ENCODE peak calls at places on chromosome 21, in six cellular contexts. D, Y, G, K, M and H are unnamed samples.

GRCh38 chr21:25179116-25179515 is 428.2 kb downstream of the MRPL39 start:
- DNase-seq in M (no peak), D (no peak), K (no peak), G (no peak), Y (peak), H (no peak)

GRCh38 chr21:31475223-31475622 is 131.2 kb upstream of the TIAM1 start:
- DNase-seq in M (no peak), Y (no peak), K (no peak), D (no peak), G (no peak), H (no peak)

GRCh38 chr21:29005696-29006095 is 13.0 kb upstream of the LTN1 start:
- DNase-seq in Y (peak), D (no peak), M (no peak), G (no peak), K (no peak), H (no peak)

GRCh38 chr21:31848339-31848985 is 24.4 kb upstream of the HUNK start:
- DNase-seq in Y (no peak), G (no peak), D (no peak), K (no peak), M (no peak), H (no peak)

GRCh38 chr21:34603002-34603709 is 11.8 kb downstream of the RCAN1 start:
- DNase-seq in D (peak), G (peak), K (peak), M (no peak), Y (peak), H (peak)

GRCh38 chr21:30962013-30962412 is 76.3 kb downstream of the KRTAP19-8 start:
- DNase-seq in G (no peak), Y (no peak), K (no peak), M (no peak), D (no peak), H (no peak)

GRCh38 chr21:28072601-28073000 is 920.1 kb downstream of the LTN1 start:
- DNase-seq in D (no peak), G (no peak), K (no peak), Y (no peak), M (no peak), H (no peak)

GRCh38 chr21:31158789-31159581 is 120.7 kb upstream of the KRTAP19-8 start:
- DNase-seq in M (no peak), K (no peak), Y (peak), G (no peak), D (no peak), H (no peak)

GRCh38 chr21:29232601-29233541 is 65.9 kb upstream of the BACH1 start:
- DNase-seq in Y (peak), M (no peak), K (no peak), G (no peak), D (no peak), H (peak)

GRCh38 chr21:29187939-29188338 is 57.5 kb downstream of the MAP3K7CL start:
- DNase-seq in Y (peak), G (no peak), K (peak), D (no peak), M (no peak), H (peak)

GRCh38 chr21:31364265-31364945 is 20.3 kb upstream of the TIAM1 start:
- DNase-seq in M (no peak), D (no peak), Y (no peak), G (no peak), K (no peak), H (no peak)

DNA sequence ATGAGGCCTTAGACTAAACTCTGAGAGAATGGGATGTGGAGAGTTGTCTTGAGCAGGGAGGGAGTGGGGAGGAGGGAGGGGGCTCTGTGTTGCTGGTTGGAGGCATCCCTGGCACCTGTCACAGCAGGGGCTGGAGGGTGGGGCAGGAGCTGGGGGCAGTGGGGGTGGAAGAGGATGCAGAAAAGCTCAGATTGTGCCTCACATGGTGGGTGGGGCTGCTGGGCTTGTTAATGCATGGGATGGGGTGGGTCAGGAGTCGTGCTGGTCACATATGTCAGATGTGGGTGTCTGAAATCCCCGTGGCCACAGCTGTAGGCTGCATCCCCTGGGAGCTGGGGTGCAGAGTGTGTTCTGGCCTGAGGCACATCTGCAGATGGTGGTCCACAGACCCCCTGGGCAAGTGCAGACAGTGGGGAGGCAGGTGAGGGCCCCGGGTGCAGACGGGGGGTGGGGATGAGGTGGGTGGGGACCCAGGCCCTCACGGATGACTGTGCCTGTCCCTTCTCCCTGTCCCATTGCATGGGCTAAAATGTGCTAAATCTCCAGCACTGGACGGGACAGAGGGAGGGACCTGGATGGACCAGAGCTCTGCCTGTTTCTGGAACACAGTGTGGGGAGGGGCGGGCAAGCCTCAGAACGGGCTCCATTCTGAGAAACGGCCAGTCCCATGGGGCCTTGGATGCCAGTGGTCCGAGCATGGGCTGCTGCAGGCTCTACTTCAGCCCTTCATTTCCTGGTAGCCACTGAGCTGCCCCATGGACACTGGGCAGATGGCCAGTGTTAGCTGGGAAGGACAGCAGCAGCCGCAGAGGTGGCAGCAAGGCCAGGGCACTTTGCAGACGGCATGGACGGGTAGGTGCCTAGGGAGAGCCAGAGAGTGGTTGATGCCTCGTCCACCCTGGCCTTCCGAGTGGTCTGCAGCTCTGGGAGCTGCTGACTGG is 88.1 kb upstream of the COL6A1 start:
- DNase-seq in G (peak), D (no peak), M (no peak), K (no peak), Y (no peak), H (no peak)
- TF ChIP-seq CTCF in G (no peak), D (no peak), M (no peak), K (no peak), Y (no peak), H (no peak)

DNA sequence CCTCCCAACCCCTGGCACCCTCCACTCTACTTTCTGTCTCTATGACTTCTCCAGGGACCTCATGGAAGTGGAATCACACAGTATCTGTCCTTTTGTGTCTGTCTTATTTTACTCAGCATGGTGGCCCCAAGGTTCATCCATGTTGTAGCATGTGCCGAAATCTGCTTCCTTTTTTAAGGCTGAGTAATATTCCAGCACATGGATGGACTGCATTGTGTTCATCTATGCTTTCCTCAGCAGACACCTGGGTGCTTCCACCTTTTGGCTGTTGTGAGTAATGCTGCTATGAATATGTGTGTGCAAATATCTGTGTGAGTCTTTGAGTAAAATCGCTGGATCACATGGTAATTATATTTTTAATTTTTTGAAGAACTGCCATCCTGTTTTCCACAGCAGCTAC is 1.6 kb upstream of the PFKL start:
- DNase-seq in K (no peak), Y (peak), G (no peak), D (no peak), M (no peak), H (no peak)
- TF ChIP-seq CTCF in K (no peak), Y (peak), G (peak), D (no peak), M (no peak), H (no peak)

GRCh38 chr21:17821121-17821520 is 2.0 kb upstream of the C21orf91 start:
- DNase-seq in Y (no peak), G (no peak), D (no peak), M (no peak), K (no peak), H (no peak)

GRCh38 chr21:17823846-17824245 is 4.7 kb upstream of the C21orf91 start:
- DNase-seq in D (no peak), Y (no peak), M (no peak), K (no peak), G (no peak), H (no peak)

GRCh38 chr21:17819878-17820232 is 699 bp upstream of the C21orf91 start:
- DNase-seq in M (no peak), K (no peak), Y (peak), G (no peak), D (no peak), H (no peak)

GRCh38 chr21:17818158-17819113 is 720 bp downstream of the C21orf91 start:
- DNase-seq in K (peak), M (no peak), Y (peak), D (peak), G (peak), H (peak)

DNA sequence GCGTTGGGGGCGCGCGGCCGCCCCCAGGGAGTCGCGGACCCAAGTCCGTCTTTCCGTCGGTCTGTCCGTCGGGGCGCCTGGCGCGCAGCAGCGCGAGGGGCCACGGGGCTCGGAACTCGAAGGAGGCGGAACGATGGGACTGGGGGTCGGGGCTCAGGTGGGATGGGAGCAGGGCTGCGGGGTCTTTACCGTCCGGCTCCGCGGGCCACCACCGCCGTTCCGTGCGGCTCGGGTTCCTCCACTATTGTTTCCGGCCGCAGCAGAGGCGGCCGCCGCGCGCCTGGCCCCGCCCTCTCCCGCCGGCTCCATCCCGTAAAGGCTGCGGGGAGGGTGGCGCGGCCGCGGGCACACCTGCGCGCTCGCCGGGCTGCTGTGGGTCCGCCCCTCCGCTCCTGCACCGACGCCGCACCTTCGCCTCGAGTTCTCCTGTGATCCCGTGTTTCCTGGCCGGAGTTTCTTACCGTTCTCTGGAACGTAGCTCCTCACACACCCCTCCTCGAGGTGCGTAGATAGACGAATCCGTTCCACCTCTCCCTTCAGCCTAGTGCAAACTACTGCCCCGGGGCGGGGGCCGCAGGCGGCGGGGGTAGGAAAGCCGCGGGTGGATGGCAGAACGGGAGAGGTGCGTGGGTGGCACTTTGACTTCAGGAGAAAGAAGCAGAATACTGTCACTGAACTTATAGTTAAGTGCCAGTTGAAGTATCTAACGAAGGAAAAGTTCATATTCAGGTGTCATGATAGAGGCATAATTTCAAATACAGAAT is at the start of gene C21orf91:
- DNase-seq in D (peak), M (peak), Y (peak), G (peak), K (peak), H (peak)
- TF ChIP-seq CTCF in D (no peak), M (no peak), Y (no peak), G (no peak), K (no peak), H (no peak)

GRCh38 chr21:18722193-18722592 is 318.6 kb upstream of the TMPRSS15 start:
- DNase-seq in Y (no peak), M (no peak), K (no peak), G (no peak), D (no peak), H (no peak)

GRCh38 chr21:18725653-18726052 is 322.1 kb upstream of the TMPRSS15 start:
- DNase-seq in G (no peak), K (no peak), D (no peak), M (no peak), Y (no peak), H (no peak)
- TF ChIP-seq CTCF in G (no peak), K (no peak), D (peak), M (no peak), Y (no peak), H (no peak)

GRCh38 chr21:38702196-38702595 is 103.5 kb upstream of the ETS2 start:
- DNase-seq in Y (no peak), G (peak), M (no peak), K (no peak), D (no peak), H (no peak)

GRCh38 chr21:38696617-38697016 is 109.1 kb upstream of the ETS2 start:
- DNase-seq in D (no peak), G (no peak), K (no peak), M (no peak), Y (no peak), H (no peak)

DNA sequence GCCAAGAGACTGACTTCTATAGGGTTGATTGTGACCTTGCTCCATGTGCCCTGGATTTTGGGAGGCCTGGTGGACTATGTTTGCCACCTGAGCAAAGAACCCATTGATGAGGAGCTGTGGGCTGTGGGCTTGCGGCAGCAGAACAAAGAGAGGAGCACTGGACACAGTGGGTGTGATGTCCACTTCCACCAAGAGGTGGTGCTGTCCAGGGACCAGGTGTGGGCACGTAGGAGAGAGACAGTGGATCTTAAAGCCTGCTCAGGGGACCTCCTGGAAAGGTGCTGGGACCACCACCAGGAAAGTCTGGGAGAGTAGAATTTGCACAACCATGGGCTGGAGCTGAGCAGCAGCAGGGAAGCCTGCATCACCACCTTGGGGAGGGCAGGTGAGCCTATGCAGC is 106.7 kb upstream of the ETS2 start:
- DNase-seq in M (no peak), K (no peak), D (no peak), G (no peak), Y (no peak), H (no peak)
- TF ChIP-seq CTCF in M (no peak), K (no peak), D (no peak), G (peak), Y (no peak), H (peak)

GRCh38 chr21:32916088-32916487 is 109.6 kb upstream of the OLIG2 start:
- DNase-seq in K (no peak), D (no peak), M (no peak), G (no peak), Y (no peak), H (no peak)

GRCh38 chr21:32917392-32918135 is 108.2 kb upstream of the OLIG2 start:
- DNase-seq in M (no peak), Y (no peak), G (peak), D (no peak), K (no peak), H (no peak)

GRCh38 chr21:32918467-32919140 is 107.1 kb upstream of the OLIG2 start:
- DNase-seq in G (no peak), D (no peak), M (no peak), Y (no peak), K (no peak), H (no peak)

GRCh38 chr21:32915099-32915498 is 110.6 kb upstream of the OLIG2 start:
- DNase-seq in Y (no peak), G (no peak), D (no peak), M (no peak), K (no peak), H (no peak)

GRCh38 chr21:32916522-32917099 is 109.1 kb upstream of the OLIG2 start:
- DNase-seq in G (no peak), K (peak), M (no peak), Y (no peak), D (no peak), H (no peak)
- TF ChIP-seq CTCF in G (no peak), K (no peak), M (no peak), Y (no peak), D (peak), H (peak)

GRCh38 chr21:40852563-40852962 is 5.6 kb upstream of the DSCAM start:
- DNase-seq in K (no peak), Y (no peak), D (no peak), M (no peak), G (no peak), H (no peak)
- TF ChIP-seq CTCF in K (no peak), Y (no peak), D (no peak), M (no peak), G (no peak), H (no peak)

DNA sequence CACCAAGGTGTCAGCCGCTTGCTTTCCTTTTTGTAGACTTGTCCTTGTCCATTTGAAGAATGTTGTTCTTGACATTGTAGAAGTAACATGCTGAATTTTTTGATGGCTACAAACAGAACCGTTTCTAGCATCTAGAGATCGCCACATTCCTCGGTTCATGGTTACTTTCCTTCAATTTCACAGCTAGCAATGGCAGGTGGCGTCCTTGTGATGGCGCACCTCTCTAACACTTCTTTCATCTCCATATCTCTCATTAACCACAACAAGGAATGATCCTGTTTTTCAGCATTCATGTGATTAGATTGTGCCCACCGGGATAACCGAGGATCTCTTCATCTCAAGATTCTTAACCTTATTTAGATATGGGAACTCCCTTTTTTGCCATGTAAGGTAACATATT is 2129.8 kb downstream of the NCAM2 start:
- DNase-seq in K (no peak), M (no peak), G (no peak), Y (no peak), D (no peak), H (no peak)
- TF ChIP-seq CTCF in K (no peak), M (no peak), G (no peak), Y (no peak), D (no peak), H (no peak)

GRCh38 chr21:42164064-42164789 is 54.7 kb upstream of the ABCG1 start:
- DNase-seq in Y (no peak), D (peak), K (peak), G (peak), M (no peak), H (no peak)

GRCh38 chr21:42163511-42163863 is 55.5 kb upstream of the ABCG1 start:
- DNase-seq in Y (no peak), M (no peak), G (no peak), K (no peak), D (no peak), H (no peak)

GRCh38 chr21:42165901-42166300 is 53.0 kb upstream of the ABCG1 start:
- DNase-seq in G (no peak), M (no peak), D (no peak), K (no peak), Y (no peak), H (no peak)

GRCh38 chr21:42162831-42163510 is 56.0 kb upstream of the ABCG1 start:
- DNase-seq in K (no peak), Y (no peak), M (no peak), G (no peak), D (no peak), H (no peak)

DNA sequence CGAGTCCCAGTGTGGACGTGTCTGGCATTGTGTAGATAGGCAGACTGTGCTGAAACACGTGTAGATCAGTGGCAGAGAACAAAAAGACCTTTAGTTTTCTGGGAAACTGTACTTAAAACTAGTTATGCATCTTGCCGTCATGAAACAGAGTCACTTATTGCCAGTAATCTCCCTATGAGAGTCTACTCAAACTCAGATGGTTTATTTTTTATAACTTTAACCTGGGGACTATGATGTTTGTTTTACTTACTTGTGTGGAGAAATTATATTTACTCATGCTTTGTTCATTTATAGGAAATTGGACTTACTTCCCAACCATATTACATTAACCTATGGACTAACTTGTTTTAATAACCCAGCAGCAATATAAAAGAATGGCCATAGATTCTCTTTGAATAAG is 54.1 kb upstream of the ABCG1 start:
- DNase-seq in D (no peak), Y (no peak), M (no peak), K (no peak), G (no peak), H (no peak)
- TF ChIP-seq CTCF in D (no peak), Y (no peak), M (no peak), K (no peak), G (no peak), H (no peak)

DNA sequence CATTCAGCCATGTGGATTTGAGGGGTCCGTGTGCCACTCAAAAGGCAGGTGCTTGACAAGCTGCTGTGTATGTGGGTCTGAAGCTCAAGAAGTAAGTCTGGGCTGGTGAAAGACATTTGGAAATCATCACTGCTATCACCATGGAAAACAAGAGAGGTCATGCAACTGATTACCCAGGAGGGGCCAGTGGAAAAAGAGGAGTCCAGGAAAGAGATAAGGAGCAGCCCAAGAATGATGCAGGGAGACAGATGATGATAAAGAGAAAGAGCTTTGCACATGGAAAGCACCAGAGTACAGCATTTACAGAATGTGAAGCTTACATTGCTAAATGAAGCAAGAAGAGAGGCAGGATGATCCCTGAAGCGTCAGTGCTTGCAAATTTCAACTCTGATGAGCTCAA is 203.2 kb downstream of the SETD4 start:
- DNase-seq in K (no peak), G (no peak), D (no peak), Y (no peak), M (no peak), H (no peak)
- TF ChIP-seq CTCF in K (no peak), G (no peak), D (no peak), Y (no peak), M (no peak), H (no peak)